ENCODE peak calls at places on chromosome X, in five cellular contexts. I, O, Y, K and P are unnamed samples.

GRCh38 chrX:138008280-138008679 is 442.4 kb downstream of the ZIC3 start:
- DNase-seq in I (no peak), K (no peak), Y (no peak), O (no peak), P (no peak)

GRCh38 chrX:47232197-47232802 is 509 bp upstream of the USP11 start:
- DNase-seq in K (no peak), Y (no peak), O (no peak), I (no peak), P (no peak)

GRCh38 chrX:102968216-102968615 is 31.1 kb downstream of the RAB40AL start:
- DNase-seq in I (no peak), K (no peak), O (no peak), Y (no peak), P (no peak)

GRCh38 chrX:107894038-107894437 is 68.4 kb downstream of the MID2 start:
- DNase-seq in I (peak; percentile 51), Y (peak; percentile 41), K (peak; percentile 39), O (peak; percentile 41), P (peak; percentile 8)

GRCh38 chrX:118207831-118208453 is 91.3 kb upstream of the KLHL13 start:
- DNase-seq in O (no peak), I (no peak), Y (no peak), K (no peak), P (no peak)

GRCh38 chrX:102651968-102652744 is 873 bp downstream of the GPRASP1 start:
- DNase-seq in O (no peak), I (no peak), Y (peak; percentile 52), K (peak; percentile 47), P (no peak)

GRCh38 chrX:9865804-9866471 is 79.7 kb downstream of the SHROOM2 start:
- DNase-seq in Y (no peak), K (no peak), I (peak; percentile 87), O (no peak), P (no peak)

GRCh38 chrX:110363241-110363640 is 4.6 kb downstream of the RTL9 start:
- DNase-seq in K (no peak), I (no peak), O (peak; percentile 17), Y (no peak), P (no peak)

GRCh38 chrX:68659385-68659784 is 11.9 kb downstream of the STARD8 start:
- DNase-seq in Y (no peak), I (no peak), K (no peak), O (no peak), P (no peak)

GRCh38 chrX:17560385-17560784 is 176.9 kb upstream of the SCML1 start:
- DNase-seq in Y (no peak), I (no peak), O (no peak), K (no peak), P (no peak)

GRCh38 chrX:9786839-9787635 is 808 bp downstream of the SHROOM2 start:
- DNase-seq in Y (peak; percentile 51), O (no peak), K (no peak), I (no peak), P (no peak)

DNA sequence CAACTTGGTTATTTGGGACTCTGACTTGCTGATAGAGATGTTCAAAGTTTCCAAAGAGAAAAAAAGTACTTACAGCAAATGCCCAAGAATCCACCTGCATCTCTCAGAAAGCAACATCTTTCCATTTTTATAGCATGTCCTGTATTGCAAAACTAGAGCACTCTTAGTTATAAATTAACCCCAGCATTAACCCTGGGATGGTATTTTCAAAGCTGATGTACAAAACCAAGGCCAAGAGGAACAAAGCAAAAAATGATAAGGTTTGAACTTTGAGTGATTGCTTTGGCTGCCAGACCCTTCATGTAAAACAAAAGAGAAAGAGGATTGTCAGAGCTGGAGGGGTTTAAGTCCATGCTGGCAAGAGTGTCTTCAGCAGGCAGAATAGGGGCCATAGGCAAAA is at the start of gene SERPINA7:
- DNase-seq in Y (no peak), O (no peak), I (no peak), K (no peak), P (no peak)
- TF ChIP-seq POLR2AphosphoS5 in Y (no peak), O (no peak), I (no peak), K (no peak), P (no peak)

GRCh38 chrX:48470110-48470832 is at the start of gene SLC38A5:
- DNase-seq in K (no peak), Y (no peak), I (no peak), O (peak; percentile 76), P (no peak)
- H3K9ac ChIP-seq in K (no peak within 1 kb of the TSS), Y (no peak within 1 kb of the TSS), I (peak within 1 kb of the TSS; percentile 82), O (peak within 1 kb of the TSS; percentile 96), P (peak within 1 kb of the TSS; percentile 87)

GRCh38 chrX:154367474-154368308 is 6.7 kb downstream of the FLNA start:
- DNase-seq in K (no peak), O (no peak), I (no peak), Y (no peak), P (no peak)
- H3K4me3 ChIP-seq in K (no peak overlapping the region), O (no peak overlapping the region), I (no peak overlapping the region), Y (peak overlapping the region; percentile 52), P (peak overlapping the region; percentile 88)

GRCh38 chrX:53686151-53686885 is at the start of gene HUWE1:
- DNase-seq in O (peak; percentile 72), K (peak; percentile 89), Y (peak; percentile 78), I (no peak), P (no peak)
- TF ChIP-seq POLR2AphosphoS5 in O (peak; percentile 54), K (peak; percentile 75), Y (peak; percentile 50), I (peak; percentile 71), P (peak; percentile 77)

GRCh38 chrX:2397229-2397628 is 103.5 kb downstream of the DHRSX start:
- DNase-seq in I (no peak), Y (no peak), O (no peak), K (no peak), P (no peak)
- H3K9ac ChIP-seq in I (peak overlapping the region; percentile 12), Y (no peak overlapping the region), O (no peak overlapping the region), K (no peak overlapping the region), P (no peak overlapping the region)

GRCh38 chrX:133437771-133438170 is 22.5 kb upstream of the GPC4 start:
- DNase-seq in I (no peak), Y (no peak), K (no peak), O (no peak), P (no peak)

GRCh38 chrX:133435544-133436124 is 20.3 kb upstream of the GPC4 start:
- DNase-seq in O (no peak), I (no peak), Y (no peak), K (no peak), P (no peak)

GRCh38 chrX:133440081-133440796 is 24.9 kb upstream of the GPC4 start:
- DNase-seq in K (no peak), Y (no peak), O (no peak), I (no peak), P (no peak)

GRCh38 chrX:133434197-133434820 is 19.0 kb upstream of the GPC4 start:
- DNase-seq in K (no peak), Y (no peak), I (no peak), O (peak; percentile 24), P (no peak)

DNA sequence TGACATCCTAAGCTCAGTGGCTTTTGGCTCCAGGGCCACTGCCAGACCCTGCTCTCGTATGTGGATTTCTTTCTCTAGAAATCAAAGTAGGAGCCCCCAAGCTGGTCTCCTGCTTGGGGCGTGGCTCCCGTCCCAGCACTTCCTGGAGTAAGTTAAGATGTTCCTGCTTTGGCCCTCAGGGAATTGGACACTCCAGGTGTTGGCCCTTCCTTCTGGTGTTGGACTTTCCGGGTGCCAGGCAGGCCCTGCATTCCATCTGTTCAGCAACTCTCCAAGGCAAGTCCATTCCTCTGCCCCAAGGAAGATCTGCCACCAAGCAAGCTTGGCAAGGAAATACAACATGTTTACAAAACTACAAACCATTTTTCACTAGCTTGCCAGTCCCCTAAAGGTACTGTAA is 22.1 kb upstream of the GPC4 start:
- DNase-seq in I (no peak), Y (no peak), K (no peak), O (no peak), P (no peak)
- H3K4me3 ChIP-seq in I (no peak overlapping the region), Y (no peak overlapping the region), K (no peak overlapping the region), O (no peak overlapping the region), P (no peak overlapping the region)

GRCh38 chrX:1385251-1385794 is 6.6 kb downstream of the SLC25A6 start:
- DNase-seq in O (peak; percentile 3), Y (peak; percentile 27), K (peak; percentile 45), I (no peak), P (no peak)

GRCh38 chrX:1385824-1386223 is 6.1 kb downstream of the SLC25A6 start:
- DNase-seq in Y (peak; percentile 25), I (no peak), O (peak; percentile 3), K (peak; percentile 44), P (no peak)

GRCh38 chrX:1386338-1387127 is 5.4 kb downstream of the SLC25A6 start:
- DNase-seq in I (no peak), K (peak; percentile 42), Y (peak; percentile 29), O (peak; percentile 10), P (no peak)

GRCh38 chrX:1387141-1387776 is 4.7 kb downstream of the SLC25A6 start:
- DNase-seq in K (peak; percentile 43), Y (peak; percentile 19), I (no peak), O (peak; percentile 5), P (no peak)

DNA sequence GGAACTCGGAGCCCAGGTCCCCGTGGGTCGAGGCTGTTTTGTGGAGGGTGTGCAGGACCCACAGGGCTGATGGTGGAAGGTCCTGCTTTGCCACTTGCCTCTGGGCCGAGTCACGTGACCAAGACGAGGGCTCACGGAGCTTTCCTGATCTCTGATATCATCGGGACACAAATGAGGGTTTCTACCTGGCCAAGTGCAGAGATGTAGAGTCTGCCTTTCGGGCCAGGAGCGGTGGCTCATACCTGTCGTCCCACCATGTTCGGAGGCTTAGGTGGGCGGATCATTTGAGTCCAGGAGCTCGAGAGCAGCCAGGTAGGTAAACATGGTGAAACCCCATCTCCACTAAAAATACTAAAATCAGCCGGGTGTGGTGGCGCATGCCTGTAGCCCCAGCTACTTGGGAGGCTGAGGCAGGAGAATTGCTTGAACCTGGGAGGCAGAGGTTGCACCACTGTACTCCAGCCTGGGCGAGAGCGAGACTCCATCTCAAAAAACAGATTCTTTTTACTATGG is 7.1 kb downstream of the SLC25A6 start:
- DNase-seq in I (no peak), Y (peak; percentile 21), O (peak; percentile 4), K (peak; percentile 46), P (no peak)
- TF ChIP-seq POLR2AphosphoS5 in I (no peak), Y (peak; percentile 55), O (peak; percentile 69), K (peak; percentile 89), P (peak; percentile 71)

GRCh38 chrX:97030947-97031346 is 147.2 kb downstream of the RPA4 start:
- DNase-seq in I (no peak), O (no peak), Y (no peak), K (no peak), P (no peak)
- H3K9ac ChIP-seq in I (no peak overlapping the region), O (no peak overlapping the region), Y (no peak overlapping the region), K (no peak overlapping the region), P (no peak overlapping the region)

GRCh38 chrX:132958086-132958703 is at the start of gene HS6ST2:
- DNase-seq in Y (peak; percentile 67), O (no peak), K (peak; percentile 57), I (peak; percentile 21), P (no peak)
- H3K4me3 ChIP-seq in Y (peak within 1 kb of the TSS; percentile 48), O (no peak within 1 kb of the TSS), K (peak within 1 kb of the TSS; percentile 36), I (peak within 1 kb of the TSS; percentile 53), P (peak within 1 kb of the TSS; percentile 80)

DNA sequence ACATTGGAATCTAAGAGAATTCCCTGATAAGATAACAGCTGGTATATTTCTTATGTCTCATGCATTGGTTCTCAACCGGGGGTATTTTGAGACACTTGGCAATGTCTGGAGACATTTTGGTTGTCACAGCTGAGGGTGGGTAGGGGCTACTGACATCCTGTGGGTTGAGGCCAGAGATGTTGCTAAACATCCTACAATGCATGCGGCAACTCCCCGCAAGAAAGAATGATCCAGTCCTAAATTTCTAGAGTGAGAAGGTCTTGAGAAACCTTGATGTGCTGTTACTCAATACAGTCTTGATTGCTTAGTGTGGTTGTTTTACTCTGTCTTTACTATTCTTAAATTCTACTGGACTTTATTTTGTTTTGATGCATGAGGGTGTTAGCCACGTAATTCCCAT is 287.2 kb downstream of the FRMPD4 start:
- DNase-seq in O (no peak), K (no peak), Y (no peak), I (no peak), P (no peak)
- TF ChIP-seq POLR2AphosphoS5 in O (no peak), K (no peak), Y (no peak), I (no peak), P (no peak)